ENCODE peak calls at places on chromosomes 5 and 9, in nine cellular contexts. One of them, this sample, is unnamed.
A peak's percentile ranks its signal among the peaks of the same experiment; 100 is the strongest.

GRCh38 chr5:147223951-147224791 is 10.7 kb upstream of the STK32A start:
- DNase-seq in caudate nucleus: no peak
- DNase-seq in upper lobe of right lung: no peak
- DNase-seq in endodermal cell: peak; percentile 75
- DNase-seq in brain microvascular endothelial cell: peak; percentile 20
- DNase-seq in SK-N-SH: peak; percentile 69
- DNase-seq in neuronal stem cell: peak; percentile 37
- DNase-seq in aorta: no peak
- DNase-seq in effector memory CD4-positive, alpha-beta T cell: no peak
- DNase-seq in this sample: no peak

GRCh38 chr9:27248702-27249101 is 48.2 kb downstream of the EQTN start:
- DNase-seq in upper lobe of right lung: no peak
- DNase-seq in caudate nucleus: no peak
- DNase-seq in SK-N-SH: no peak
- DNase-seq in brain microvascular endothelial cell: no peak
- DNase-seq in aorta: no peak
- DNase-seq in endodermal cell: no peak
- DNase-seq in effector memory CD4-positive, alpha-beta T cell: no peak
- DNase-seq in neuronal stem cell: no peak
- DNase-seq in this sample: no peak

GRCh38 chr9:112338561-112338960 is 5.1 kb upstream of the PTBP3 start:
- DNase-seq in neuronal stem cell: no peak
- DNase-seq in effector memory CD4-positive, alpha-beta T cell: no peak
- DNase-seq in endodermal cell: no peak
- DNase-seq in brain microvascular endothelial cell: peak; percentile 73
- DNase-seq in upper lobe of right lung: no peak
- DNase-seq in caudate nucleus: no peak
- DNase-seq in SK-N-SH: no peak
- DNase-seq in aorta: no peak
- DNase-seq in this sample: no peak

GRCh38 chr5:171840066-171840465 is 54.4 kb downstream of the SMIM23 start:
- DNase-seq in caudate nucleus: no peak
- DNase-seq in upper lobe of right lung: no peak
- DNase-seq in aorta: no peak
- DNase-seq in brain microvascular endothelial cell: no peak
- DNase-seq in endodermal cell: no peak
- DNase-seq in effector memory CD4-positive, alpha-beta T cell: no peak
- DNase-seq in SK-N-SH: no peak
- DNase-seq in neuronal stem cell: no peak
- DNase-seq in this sample: no peak

GRCh38 chr5:52925001-52925400 is 64.2 kb upstream of the ITGA2 start:
- DNase-seq in brain microvascular endothelial cell: no peak
- DNase-seq in caudate nucleus: no peak
- DNase-seq in aorta: no peak
- DNase-seq in upper lobe of right lung: no peak
- DNase-seq in effector memory CD4-positive, alpha-beta T cell: no peak
- DNase-seq in endodermal cell: no peak
- DNase-seq in neuronal stem cell: no peak
- DNase-seq in SK-N-SH: no peak
- DNase-seq in this sample: no peak

GRCh38 chr5:69152731-69153130 is 14.2 kb upstream of the CCNB1 start:
- DNase-seq in aorta: no peak
- DNase-seq in brain microvascular endothelial cell: no peak
- DNase-seq in effector memory CD4-positive, alpha-beta T cell: no peak
- DNase-seq in neuronal stem cell: no peak
- DNase-seq in endodermal cell: peak; percentile 5
- DNase-seq in caudate nucleus: no peak
- DNase-seq in upper lobe of right lung: no peak
- DNase-seq in SK-N-SH: no peak
- DNase-seq in this sample: no peak

GRCh38 chr9:107890921-107891465 is 401.4 kb upstream of the KLF4 start:
- DNase-seq in SK-N-SH: no peak
- DNase-seq in neuronal stem cell: no peak
- DNase-seq in endodermal cell: no peak
- DNase-seq in effector memory CD4-positive, alpha-beta T cell: no peak
- DNase-seq in aorta: no peak
- DNase-seq in caudate nucleus: no peak
- DNase-seq in brain microvascular endothelial cell: no peak
- DNase-seq in upper lobe of right lung: no peak
- DNase-seq in this sample: no peak

GRCh38 chr9:110842976-110843375 is 174.4 kb downstream of the MUSK start:
- DNase-seq in brain microvascular endothelial cell: no peak
- DNase-seq in aorta: no peak
- DNase-seq in caudate nucleus: no peak
- DNase-seq in effector memory CD4-positive, alpha-beta T cell: no peak
- DNase-seq in endodermal cell: no peak
- DNase-seq in SK-N-SH: no peak
- DNase-seq in neuronal stem cell: no peak
- DNase-seq in upper lobe of right lung: no peak
- DNase-seq in this sample: no peak

GRCh38 chr9:129549684-129550083 is 71.2 kb downstream of the C9orf50 start:
- DNase-seq in aorta: peak; percentile 75
- DNase-seq in effector memory CD4-positive, alpha-beta T cell: no peak
- DNase-seq in caudate nucleus: no peak
- DNase-seq in brain microvascular endothelial cell: peak; percentile 14
- DNase-seq in upper lobe of right lung: no peak
- DNase-seq in SK-N-SH: peak; percentile 87
- DNase-seq in endodermal cell: peak; percentile 64
- DNase-seq in neuronal stem cell: no peak
- DNase-seq in this sample: no peak

GRCh38 chr5:16427572-16427971 is 38.0 kb downstream of the ZNF622 start:
- DNase-seq in caudate nucleus: no peak
- DNase-seq in upper lobe of right lung: no peak
- DNase-seq in SK-N-SH: no peak
- DNase-seq in endodermal cell: peak; percentile 52
- DNase-seq in brain microvascular endothelial cell: no peak
- DNase-seq in aorta: no peak
- DNase-seq in effector memory CD4-positive, alpha-beta T cell: no peak
- DNase-seq in neuronal stem cell: no peak
- DNase-seq in this sample: no peak

GRCh38 chr5:97075649-97076048 is 66.8 kb downstream of the LIX1 start:
- DNase-seq in caudate nucleus: no peak
- DNase-seq in brain microvascular endothelial cell: no peak
- DNase-seq in aorta: no peak
- DNase-seq in SK-N-SH: no peak
- DNase-seq in neuronal stem cell: no peak
- DNase-seq in endodermal cell: no peak
- DNase-seq in effector memory CD4-positive, alpha-beta T cell: no peak
- DNase-seq in upper lobe of right lung: no peak
- DNase-seq in this sample: no peak

GRCh38 chr9:93136011-93136440 is 2.0 kb upstream of the NINJ1 start:
- DNase-seq in aorta: no peak
- DNase-seq in effector memory CD4-positive, alpha-beta T cell: no peak
- DNase-seq in caudate nucleus: no peak
- DNase-seq in neuronal stem cell: no peak
- DNase-seq in endodermal cell: no peak
- DNase-seq in SK-N-SH: no peak
- DNase-seq in upper lobe of right lung: no peak
- DNase-seq in brain microvascular endothelial cell: peak; percentile 48
- DNase-seq in this sample: no peak

GRCh38 chr5:178772351-178772750 is 41.9 kb upstream of the ZNF354A start:
- DNase-seq in endodermal cell: no peak
- DNase-seq in neuronal stem cell: no peak
- DNase-seq in SK-N-SH: no peak
- DNase-seq in effector memory CD4-positive, alpha-beta T cell: no peak
- DNase-seq in upper lobe of right lung: no peak
- DNase-seq in aorta: no peak
- DNase-seq in brain microvascular endothelial cell: no peak
- DNase-seq in caudate nucleus: no peak
- DNase-seq in this sample: no peak

GRCh38 chr5:138466058-138466899 is 1.0 kb downstream of the EGR1 start:
- DNase-seq in brain microvascular endothelial cell: no peak
- DNase-seq in upper lobe of right lung: no peak
- DNase-seq in SK-N-SH: peak; percentile 39
- DNase-seq in endodermal cell: no peak
- DNase-seq in effector memory CD4-positive, alpha-beta T cell: no peak
- DNase-seq in neuronal stem cell: no peak
- DNase-seq in aorta: no peak
- DNase-seq in caudate nucleus: no peak
- DNase-seq in this sample: no peak

GRCh38 chr5:73346878-73347408 is 101.6 kb downstream of the FOXD1 start:
- DNase-seq in effector memory CD4-positive, alpha-beta T cell: no peak
- DNase-seq in SK-N-SH: no peak
- DNase-seq in caudate nucleus: no peak
- DNase-seq in aorta: no peak
- DNase-seq in upper lobe of right lung: no peak
- DNase-seq in endodermal cell: no peak
- DNase-seq in brain microvascular endothelial cell: no peak
- DNase-seq in neuronal stem cell: no peak
- DNase-seq in this sample: no peak
- H3K27ac ChIP-seq in effector memory CD4-positive, alpha-beta T cell: no peak overlapping the region
- H3K27ac ChIP-seq in SK-N-SH: no peak overlapping the region
- H3K27ac ChIP-seq in caudate nucleus: no peak overlapping the region
- H3K27ac ChIP-seq in aorta: no peak overlapping the region
- H3K27ac ChIP-seq in upper lobe of right lung: no peak overlapping the region
- H3K27ac ChIP-seq in endodermal cell: no peak overlapping the region
- H3K27ac ChIP-seq in brain microvascular endothelial cell: no peak overlapping the region
- H3K27ac ChIP-seq in neuronal stem cell: no peak overlapping the region
- H3K27ac ChIP-seq in this sample: no peak overlapping the region

GRCh38 chr9:95517559-95517933 is 775 bp upstream of the PTCH1 start:
- DNase-seq in caudate nucleus: no peak
- DNase-seq in brain microvascular endothelial cell: no peak
- DNase-seq in SK-N-SH: no peak
- DNase-seq in upper lobe of right lung: no peak
- DNase-seq in neuronal stem cell: no peak
- DNase-seq in effector memory CD4-positive, alpha-beta T cell: no peak
- DNase-seq in endodermal cell: no peak
- DNase-seq in aorta: no peak
- DNase-seq in this sample: no peak

GRCh38 chr9:95518026-95518425 is 1.3 kb upstream of the PTCH1 start:
- DNase-seq in effector memory CD4-positive, alpha-beta T cell: no peak
- DNase-seq in brain microvascular endothelial cell: no peak
- DNase-seq in caudate nucleus: no peak
- DNase-seq in upper lobe of right lung: no peak
- DNase-seq in aorta: no peak
- DNase-seq in neuronal stem cell: no peak
- DNase-seq in SK-N-SH: no peak
- DNase-seq in endodermal cell: no peak
- DNase-seq in this sample: no peak

GRCh38 chr9:95515272-95516113 is 1.3 kb downstream of the PTCH1 start:
- DNase-seq in aorta: no peak
- DNase-seq in effector memory CD4-positive, alpha-beta T cell: no peak
- DNase-seq in caudate nucleus: no peak
- DNase-seq in upper lobe of right lung: no peak
- DNase-seq in brain microvascular endothelial cell: no peak
- DNase-seq in neuronal stem cell: no peak
- DNase-seq in endodermal cell: peak; percentile 80
- DNase-seq in SK-N-SH: peak; percentile 82
- DNase-seq in this sample: peak; percentile 39

GRCh38 chr9:95516221-95516735 is 493 bp downstream of the PTCH1 start:
- DNase-seq in brain microvascular endothelial cell: no peak
- DNase-seq in caudate nucleus: no peak
- DNase-seq in neuronal stem cell: no peak
- DNase-seq in effector memory CD4-positive, alpha-beta T cell: no peak
- DNase-seq in endodermal cell: no peak
- DNase-seq in upper lobe of right lung: no peak
- DNase-seq in SK-N-SH: peak; percentile 76
- DNase-seq in aorta: no peak
- DNase-seq in this sample: no peak

DNA sequence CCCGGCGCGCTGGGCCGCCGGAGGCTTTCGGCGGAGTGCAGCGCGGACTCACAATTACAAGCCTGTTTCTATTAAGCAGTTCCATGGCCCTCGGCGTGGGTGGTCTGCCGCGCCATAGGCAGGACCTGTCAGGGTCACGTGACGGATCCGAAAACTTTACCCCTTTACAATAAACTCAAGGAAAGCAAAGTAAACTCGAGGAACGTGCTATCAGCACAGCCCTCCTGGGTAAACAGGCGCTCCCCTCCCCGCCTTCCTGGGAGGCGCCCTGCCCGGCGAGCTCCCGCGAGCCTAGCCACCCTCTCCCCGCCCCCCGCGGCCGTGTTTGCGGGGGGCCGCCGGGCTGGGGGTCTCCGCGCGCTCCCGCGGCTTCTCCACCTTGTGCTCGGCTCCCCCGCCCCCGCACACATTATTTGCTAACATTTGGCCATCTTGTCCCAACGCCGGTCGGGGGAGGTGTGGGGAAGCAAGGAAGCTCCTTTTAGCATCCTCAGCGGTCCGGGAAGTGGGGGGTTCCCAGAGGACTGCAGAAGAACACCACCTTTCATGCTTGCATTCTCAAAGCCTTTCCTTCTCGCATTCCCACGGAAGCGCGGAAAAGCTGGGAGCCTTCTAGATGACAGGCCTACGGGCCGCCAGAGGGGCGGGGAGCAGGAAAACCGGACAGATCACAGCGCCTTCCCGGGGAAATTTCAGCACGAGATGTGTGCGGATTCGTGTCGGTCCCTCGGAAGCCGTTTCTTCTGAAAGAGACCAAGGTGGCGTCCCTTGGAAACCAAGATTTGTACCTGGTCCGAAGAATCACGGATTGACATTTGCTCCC is at the start of gene PTCH1:
- DNase-seq in brain microvascular endothelial cell: no peak
- DNase-seq in neuronal stem cell: no peak
- DNase-seq in effector memory CD4-positive, alpha-beta T cell: no peak
- DNase-seq in upper lobe of right lung: peak; percentile 72
- DNase-seq in SK-N-SH: peak; percentile 83
- DNase-seq in aorta: peak; percentile 56
- DNase-seq in caudate nucleus: no peak
- DNase-seq in endodermal cell: peak; percentile 79
- DNase-seq in this sample: peak; percentile 42
- H3K27ac ChIP-seq in brain microvascular endothelial cell: no peak within 1 kb of the TSS
- H3K27ac ChIP-seq in neuronal stem cell: no peak within 1 kb of the TSS
- H3K27ac ChIP-seq in effector memory CD4-positive, alpha-beta T cell: no peak within 1 kb of the TSS
- H3K27ac ChIP-seq in upper lobe of right lung: peak within 1 kb of the TSS; percentile 24
- H3K27ac ChIP-seq in SK-N-SH: no peak within 1 kb of the TSS
- H3K27ac ChIP-seq in aorta: no peak within 1 kb of the TSS
- H3K27ac ChIP-seq in caudate nucleus: peak within 1 kb of the TSS; percentile 58
- H3K27ac ChIP-seq in endodermal cell: no peak within 1 kb of the TSS
- H3K27ac ChIP-seq in this sample: no peak within 1 kb of the TSS

GRCh38 chr5:139688088-139688702 is 40.0 kb downstream of the CXXC5 start:
- DNase-seq in upper lobe of right lung: no peak
- DNase-seq in brain microvascular endothelial cell: no peak
- DNase-seq in SK-N-SH: no peak
- DNase-seq in endodermal cell: peak; percentile 74
- DNase-seq in caudate nucleus: no peak
- DNase-seq in neuronal stem cell: no peak
- DNase-seq in aorta: no peak
- DNase-seq in effector memory CD4-positive, alpha-beta T cell: no peak
- DNase-seq in this sample: no peak
- H3K27ac ChIP-seq in upper lobe of right lung: no peak overlapping the region
- H3K27ac ChIP-seq in brain microvascular endothelial cell: no peak overlapping the region
- H3K27ac ChIP-seq in SK-N-SH: peak overlapping the region; percentile 97
- H3K27ac ChIP-seq in endodermal cell: peak overlapping the region; percentile 38
- H3K27ac ChIP-seq in caudate nucleus: no peak overlapping the region
- H3K27ac ChIP-seq in neuronal stem cell: no peak overlapping the region
- H3K27ac ChIP-seq in aorta: no peak overlapping the region
- H3K27ac ChIP-seq in effector memory CD4-positive, alpha-beta T cell: no peak overlapping the region
- H3K27ac ChIP-seq in this sample: no peak overlapping the region

DNA sequence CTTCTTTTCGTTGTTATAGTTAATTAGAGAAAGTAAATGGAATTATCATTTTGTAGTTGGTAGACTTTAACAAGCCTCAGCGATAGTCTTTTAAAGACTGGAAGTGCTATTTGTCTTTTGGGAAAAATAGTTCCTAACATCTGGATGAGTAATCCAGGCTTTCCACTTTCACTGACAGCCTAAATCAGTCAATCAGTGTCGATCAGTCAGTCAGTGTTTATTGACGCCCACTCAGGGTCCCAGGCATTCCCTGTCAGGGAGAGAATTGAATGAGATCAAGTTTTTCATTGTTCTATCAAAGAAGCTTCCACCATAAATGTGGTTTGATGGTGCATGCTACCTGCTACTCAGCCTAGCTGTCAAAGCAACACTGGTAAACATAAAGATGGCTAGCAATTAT is 2.6 kb downstream of the ABL1 start:
- DNase-seq in effector memory CD4-positive, alpha-beta T cell: no peak
- DNase-seq in upper lobe of right lung: no peak
- DNase-seq in brain microvascular endothelial cell: no peak
- DNase-seq in neuronal stem cell: no peak
- DNase-seq in SK-N-SH: no peak
- DNase-seq in caudate nucleus: no peak
- DNase-seq in aorta: no peak
- DNase-seq in endodermal cell: no peak
- DNase-seq in this sample: no peak
- H3K27ac ChIP-seq in effector memory CD4-positive, alpha-beta T cell: no peak overlapping the region
- H3K27ac ChIP-seq in upper lobe of right lung: no peak overlapping the region
- H3K27ac ChIP-seq in brain microvascular endothelial cell: peak overlapping the region; percentile 95
- H3K27ac ChIP-seq in neuronal stem cell: no peak overlapping the region
- H3K27ac ChIP-seq in SK-N-SH: peak overlapping the region; percentile 85
- H3K27ac ChIP-seq in caudate nucleus: peak overlapping the region; percentile 91
- H3K27ac ChIP-seq in aorta: no peak overlapping the region
- H3K27ac ChIP-seq in endodermal cell: no peak overlapping the region
- H3K27ac ChIP-seq in this sample: no peak overlapping the region

This sample was measured in CD4-positive, alpha-beta memory T cell.